ENCODE peak calls at places on chromosome 16, in seven cellular contexts. One of them, this sample, is unnamed.

GRCh38 chr16:70661918-70662641 is 15.7 kb downstream of the IL34 start:
- DNase-seq in stomach: no peak
- DNase-seq in IMR-90: no peak
- DNase-seq in tibial nerve: no peak
- DNase-seq in right lobe of liver: no peak
- DNase-seq in testis: peak; percentile 75
- DNase-seq in A549: no peak
- DNase-seq in this sample: no peak

GRCh38 chr16:58638148-58639036 is 8.8 kb upstream of the CNOT1 start:
- DNase-seq in tibial nerve: peak; percentile 30
- DNase-seq in testis: peak; percentile 66
- DNase-seq in stomach: peak; percentile 45
- DNase-seq in IMR-90: peak; percentile 91
- DNase-seq in right lobe of liver: peak; percentile 78
- DNase-seq in A549: peak; percentile 66
- DNase-seq in this sample: no peak

GRCh38 chr16:87342978-87343752 is 26.0 kb upstream of the C16orf95 start:
- DNase-seq in A549: no peak
- DNase-seq in IMR-90: no peak
- DNase-seq in tibial nerve: no peak
- DNase-seq in right lobe of liver: no peak
- DNase-seq in stomach: no peak
- DNase-seq in testis: no peak
- DNase-seq in this sample: no peak

GRCh38 chr16:82713778-82714177 is 87.0 kb downstream of the CDH13 start:
- DNase-seq in testis: no peak
- DNase-seq in right lobe of liver: no peak
- DNase-seq in stomach: no peak
- DNase-seq in A549: no peak
- DNase-seq in tibial nerve: no peak
- DNase-seq in IMR-90: no peak
- DNase-seq in this sample: no peak

GRCh38 chr16:9092963-9093477 is 1.6 kb downstream of the HAPSTR1 start:
- DNase-seq in testis: peak; percentile 28
- DNase-seq in IMR-90: no peak
- DNase-seq in tibial nerve: peak; percentile 24
- DNase-seq in right lobe of liver: peak; percentile 58
- DNase-seq in A549: no peak
- DNase-seq in stomach: peak; percentile 55
- DNase-seq in this sample: no peak

GRCh38 chr16:11401161-11402050 is 56.1 kb downstream of the RMI2 start:
- DNase-seq in stomach: peak; percentile 95
- DNase-seq in tibial nerve: no peak
- DNase-seq in right lobe of liver: peak; percentile 95
- DNase-seq in IMR-90: no peak
- DNase-seq in testis: peak; percentile 76
- DNase-seq in A549: no peak
- DNase-seq in this sample: no peak

GRCh38 chr16:57795431-57795878 is 6.8 kb downstream of the KIFC3 start:
- DNase-seq in tibial nerve: no peak
- DNase-seq in IMR-90: peak; percentile 38
- DNase-seq in stomach: peak; percentile 73
- DNase-seq in A549: peak; percentile 79
- DNase-seq in right lobe of liver: no peak
- DNase-seq in testis: peak; percentile 56
- DNase-seq in this sample: no peak

GRCh38 chr16:12440233-12440530 is 363.5 kb downstream of the CPPED1 start:
- DNase-seq in stomach: no peak
- DNase-seq in right lobe of liver: no peak
- DNase-seq in tibial nerve: no peak
- DNase-seq in A549: no peak
- DNase-seq in IMR-90: peak; percentile 22
- DNase-seq in testis: no peak
- DNase-seq in this sample: no peak

GRCh38 chr16:10637337-10638037 is 57.1 kb upstream of the EMP2 start:
- DNase-seq in tibial nerve: no peak
- DNase-seq in IMR-90: no peak
- DNase-seq in right lobe of liver: no peak
- DNase-seq in stomach: no peak
- DNase-seq in A549: no peak
- DNase-seq in testis: no peak
- DNase-seq in this sample: no peak

GRCh38 chr16:50581830-50582229 is 33.6 kb downstream of the NKD1 start:
- DNase-seq in A549: no peak
- DNase-seq in tibial nerve: no peak
- DNase-seq in right lobe of liver: no peak
- DNase-seq in IMR-90: no peak
- DNase-seq in testis: no peak
- DNase-seq in stomach: no peak
- DNase-seq in this sample: no peak

DNA sequence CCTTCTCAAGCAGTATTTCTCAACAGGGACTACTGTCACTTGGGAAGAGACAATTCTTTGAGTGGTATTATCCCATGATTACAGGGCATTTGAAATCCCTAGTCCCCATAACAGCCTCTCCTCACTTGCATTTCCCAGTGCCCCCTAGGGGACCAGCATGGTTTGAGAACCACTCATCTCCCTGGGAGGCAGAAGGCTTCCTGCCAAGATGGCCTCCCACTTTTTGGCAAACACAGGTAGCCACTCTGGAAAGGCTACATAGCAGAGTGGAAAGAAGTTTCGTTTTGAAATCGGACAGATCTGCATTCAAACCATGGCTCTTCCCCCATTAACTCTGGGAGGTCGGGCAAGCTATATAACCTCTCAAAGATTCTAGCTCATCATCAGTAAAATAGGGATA is 256.8 kb downstream of the XYLT1 start:
- DNase-seq in stomach: no peak
- DNase-seq in IMR-90: no peak
- DNase-seq in A549: no peak
- DNase-seq in testis: no peak
- DNase-seq in right lobe of liver: no peak
- DNase-seq in tibial nerve: no peak
- DNase-seq in this sample: no peak
- TF ChIP-seq CTCF in stomach: no peak
- TF ChIP-seq CTCF in IMR-90: no peak
- TF ChIP-seq CTCF in A549: no peak
- TF ChIP-seq CTCF in testis: no peak
- TF ChIP-seq CTCF in right lobe of liver: no peak
- TF ChIP-seq CTCF in tibial nerve: no peak
- TF ChIP-seq CTCF in this sample: no peak

GRCh38 chr16:81036751-81037350 is 1.2 kb downstream of the ATMIN start:
- DNase-seq in IMR-90: no peak
- DNase-seq in A549: no peak
- DNase-seq in stomach: no peak
- DNase-seq in tibial nerve: no peak
- DNase-seq in testis: no peak
- DNase-seq in right lobe of liver: no peak
- DNase-seq in this sample: no peak

GRCh38 chr16:81041696-81042095 is 6.1 kb downstream of the ATMIN start:
- DNase-seq in IMR-90: no peak
- DNase-seq in A549: no peak
- DNase-seq in tibial nerve: no peak
- DNase-seq in right lobe of liver: no peak
- DNase-seq in stomach: no peak
- DNase-seq in testis: no peak
- DNase-seq in this sample: no peak

GRCh38 chr16:81042821-81043220 is 7.2 kb downstream of the ATMIN start:
- DNase-seq in right lobe of liver: no peak
- DNase-seq in A549: no peak
- DNase-seq in IMR-90: no peak
- DNase-seq in stomach: no peak
- DNase-seq in tibial nerve: no peak
- DNase-seq in testis: no peak
- DNase-seq in this sample: no peak

GRCh38 chr16:81035975-81036750 is 521 bp downstream of the ATMIN start:
- DNase-seq in right lobe of liver: peak; percentile 66
- DNase-seq in stomach: peak; percentile 34
- DNase-seq in tibial nerve: no peak
- DNase-seq in testis: peak; percentile 40
- DNase-seq in IMR-90: peak; percentile 11
- DNase-seq in A549: peak; percentile 25
- DNase-seq in this sample: no peak

DNA sequence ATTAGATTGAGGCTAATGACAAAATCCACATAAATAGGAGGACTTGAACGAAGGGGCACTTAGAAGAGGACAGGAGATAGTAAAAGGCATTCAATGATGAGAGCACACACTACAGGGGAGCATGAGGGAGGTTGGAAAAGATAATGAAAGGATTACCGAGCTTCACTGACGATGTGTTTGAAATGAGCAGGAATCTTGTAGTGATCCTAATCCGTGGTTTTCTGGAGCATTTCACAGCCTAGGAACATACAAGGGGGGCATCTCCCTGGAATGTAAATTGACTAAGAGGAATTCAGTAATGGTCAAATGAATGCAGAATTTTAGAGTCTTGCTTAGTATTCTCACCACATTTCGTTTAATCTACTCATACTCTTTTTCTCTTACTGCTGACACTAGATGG is 5.2 kb downstream of the ATMIN start:
- DNase-seq in A549: no peak
- DNase-seq in IMR-90: no peak
- DNase-seq in testis: no peak
- DNase-seq in stomach: no peak
- DNase-seq in tibial nerve: no peak
- DNase-seq in right lobe of liver: no peak
- DNase-seq in this sample: no peak
- TF ChIP-seq POLR2A in A549: no peak
- TF ChIP-seq POLR2A in IMR-90: no peak
- TF ChIP-seq POLR2A in testis: no peak
- TF ChIP-seq POLR2A in stomach: no peak
- TF ChIP-seq POLR2A in tibial nerve: no peak
- TF ChIP-seq POLR2A in right lobe of liver: no peak
- TF ChIP-seq POLR2A in this sample: no peak

GRCh38 chr16:83942074-83942473 is 11.0 kb upstream of the OSGIN1 start:
- DNase-seq in stomach: no peak
- DNase-seq in tibial nerve: no peak
- DNase-seq in right lobe of liver: peak; percentile 49
- DNase-seq in IMR-90: no peak
- DNase-seq in testis: no peak
- DNase-seq in A549: no peak
- DNase-seq in this sample: no peak

GRCh38 chr16:83942815-83943515 is 10.1 kb upstream of the OSGIN1 start:
- DNase-seq in IMR-90: no peak
- DNase-seq in testis: no peak
- DNase-seq in A549: no peak
- DNase-seq in tibial nerve: no peak
- DNase-seq in stomach: no peak
- DNase-seq in right lobe of liver: peak; percentile 82
- DNase-seq in this sample: no peak

GRCh38 chr16:83946154-83946780 is 6.8 kb upstream of the OSGIN1 start:
- DNase-seq in right lobe of liver: no peak
- DNase-seq in testis: no peak
- DNase-seq in tibial nerve: no peak
- DNase-seq in A549: no peak
- DNase-seq in IMR-90: no peak
- DNase-seq in stomach: no peak
- DNase-seq in this sample: no peak

GRCh38 chr16:83945587-83945986 is 7.5 kb upstream of the OSGIN1 start:
- DNase-seq in tibial nerve: no peak
- DNase-seq in IMR-90: no peak
- DNase-seq in testis: no peak
- DNase-seq in stomach: no peak
- DNase-seq in A549: no peak
- DNase-seq in right lobe of liver: no peak
- DNase-seq in this sample: no peak

GRCh38 chr16:83943516-83944050 is 9.5 kb upstream of the OSGIN1 start:
- DNase-seq in testis: no peak
- DNase-seq in IMR-90: no peak
- DNase-seq in A549: no peak
- DNase-seq in stomach: no peak
- DNase-seq in tibial nerve: no peak
- DNase-seq in right lobe of liver: peak; percentile 59
- DNase-seq in this sample: no peak
- TF ChIP-seq CTCF in testis: no peak
- TF ChIP-seq CTCF in IMR-90: no peak
- TF ChIP-seq CTCF in A549: no peak
- TF ChIP-seq CTCF in stomach: no peak
- TF ChIP-seq CTCF in tibial nerve: no peak
- TF ChIP-seq CTCF in right lobe of liver: no peak
- TF ChIP-seq CTCF in this sample: no peak

DNA sequence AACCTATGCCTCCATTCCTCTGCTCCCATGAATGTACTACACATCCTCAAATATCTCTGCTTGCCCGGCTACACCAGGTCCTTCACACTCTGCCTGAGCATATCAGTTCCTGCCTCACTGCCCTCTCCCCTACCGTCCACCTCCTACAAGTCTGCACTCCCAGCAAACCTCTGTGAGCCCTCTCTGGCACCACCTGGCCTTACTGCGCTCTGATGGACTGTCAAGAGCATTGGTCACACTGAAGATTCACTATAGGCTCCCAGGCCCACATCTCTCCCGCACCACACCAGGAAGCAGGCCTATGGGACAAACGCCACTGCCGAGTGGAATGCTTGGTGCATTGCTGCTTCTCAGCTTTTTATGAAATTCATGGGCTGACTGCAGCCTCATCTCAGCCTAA is 8.9 kb downstream of the GINS2 start:
- DNase-seq in tibial nerve: no peak
- DNase-seq in right lobe of liver: peak; percentile 15
- DNase-seq in stomach: no peak
- DNase-seq in testis: no peak
- DNase-seq in A549: no peak
- DNase-seq in IMR-90: no peak
- DNase-seq in this sample: no peak
- TF ChIP-seq POLR2A in tibial nerve: no peak
- TF ChIP-seq POLR2A in right lobe of liver: no peak
- TF ChIP-seq POLR2A in stomach: no peak
- TF ChIP-seq POLR2A in testis: no peak
- TF ChIP-seq POLR2A in A549: no peak
- TF ChIP-seq POLR2A in IMR-90: no peak
- TF ChIP-seq POLR2A in this sample: no peak

GRCh38 chr16:88671806-88672205 is 8.9 kb upstream of the MVD start:
- DNase-seq in stomach: no peak
- DNase-seq in IMR-90: no peak
- DNase-seq in A549: no peak
- DNase-seq in right lobe of liver: no peak
- DNase-seq in testis: no peak
- DNase-seq in tibial nerve: no peak
- DNase-seq in this sample: no peak

GRCh38 chr16:88673685-88674398 is 11.0 kb upstream of the MVD start:
- DNase-seq in tibial nerve: no peak
- DNase-seq in testis: no peak
- DNase-seq in A549: no peak
- DNase-seq in IMR-90: no peak
- DNase-seq in stomach: no peak
- DNase-seq in right lobe of liver: no peak
- DNase-seq in this sample: no peak

GRCh38 chr16:88676502-88677242 is 9.6 kb downstream of the SNAI3 start:
- DNase-seq in A549: no peak
- DNase-seq in IMR-90: no peak
- DNase-seq in right lobe of liver: no peak
- DNase-seq in stomach: no peak
- DNase-seq in tibial nerve: no peak
- DNase-seq in testis: no peak
- DNase-seq in this sample: no peak

GRCh38 chr16:88669986-88670385 is 7.1 kb upstream of the MVD start:
- DNase-seq in tibial nerve: no peak
- DNase-seq in testis: no peak
- DNase-seq in IMR-90: no peak
- DNase-seq in right lobe of liver: no peak
- DNase-seq in stomach: no peak
- DNase-seq in A549: no peak
- DNase-seq in this sample: no peak

GRCh38 chr16:88672776-88673175 is 9.9 kb upstream of the MVD start:
- DNase-seq in right lobe of liver: no peak
- DNase-seq in tibial nerve: no peak
- DNase-seq in IMR-90: no peak
- DNase-seq in A549: peak; percentile 47
- DNase-seq in stomach: no peak
- DNase-seq in testis: no peak
- DNase-seq in this sample: no peak
- TF ChIP-seq CTCF in right lobe of liver: no peak
- TF ChIP-seq CTCF in tibial nerve: no peak
- TF ChIP-seq CTCF in IMR-90: peak; percentile 26
- TF ChIP-seq CTCF in A549: peak; percentile 18
- TF ChIP-seq CTCF in stomach: no peak
- TF ChIP-seq CTCF in testis: no peak
- TF ChIP-seq CTCF in this sample: no peak

This sample was measured in vagina.